ENCODE peak calls at places on chromosomes 13 and 19, in nine cellular contexts. E is thoracic aorta, H is progenitor cell of endocrine pancreas, N is NB4, Q is coronary artery, B is fibroblast of lung, J is Calu3, F is heart right ventricle, Y is cardiac muscle cell. D is an unnamed sample.
A peak's percentile ranks its signal among the peaks of the same experiment; 100 is the strongest.

GRCh38 chr13:49914947-49915346 is 21.2 kb downstream of the SPRYD7 start:
- DNase-seq in E (no peak), H (no peak), N (no peak), Q (no peak), B (no peak), J (no peak), F (no peak), Y (no peak), D (no peak)

GRCh38 chr13:95926231-95926630 is 127.0 kb downstream of the UGGT2 start:
- DNase-seq in E (no peak), H (no peak), N (no peak), Q (no peak), B (no peak), J (no peak), F (no peak), Y (no peak), D (no peak)

GRCh38 chr19:6279931-6280591 is at the start of gene MLLT1:
- DNase-seq in E (peak; percentile 77), H (peak; percentile 95), N (peak; percentile 94), Q (peak; percentile 97), B (peak; percentile 97), J (peak; percentile 95), F (peak; percentile 98), Y (peak; percentile 97), D (peak; percentile 95)

GRCh38 chr19:41925208-41926003 is 2.8 kb downstream of the ERFL start:
- DNase-seq in E (no peak), H (no peak), N (no peak), Q (no peak), B (no peak), J (no peak), F (no peak), Y (no peak), D (no peak)

GRCh38 chr13:55219538-55219937 is 1921.2 kb upstream of the PRR20A start:
- DNase-seq in E (no peak), H (no peak), N (no peak), Q (no peak), B (no peak), J (no peak), F (no peak), Y (no peak), D (no peak)

GRCh38 chr13:68078874-68079273 is 848.7 kb upstream of the PCDH9 start:
- DNase-seq in E (no peak), H (no peak), N (no peak), Q (no peak), B (no peak), J (no peak), F (no peak), Y (no peak), D (no peak)

GRCh38 chr13:99351772-99352171 is 44.6 kb upstream of the GPR183 start:
- DNase-seq in E (no peak), H (no peak), N (no peak), Q (no peak), B (no peak), J (no peak), F (no peak), Y (no peak), D (no peak)

GRCh38 chr13:50909605-50910482 is at the start of gene RNASEH2B:
- DNase-seq in E (peak; percentile 13), H (peak; percentile 69), N (peak; percentile 92), Q (peak; percentile 82), B (peak; percentile 60), J (peak; percentile 73), F (peak; percentile 63), Y (peak; percentile 81), D (peak; percentile 77)

DNA sequence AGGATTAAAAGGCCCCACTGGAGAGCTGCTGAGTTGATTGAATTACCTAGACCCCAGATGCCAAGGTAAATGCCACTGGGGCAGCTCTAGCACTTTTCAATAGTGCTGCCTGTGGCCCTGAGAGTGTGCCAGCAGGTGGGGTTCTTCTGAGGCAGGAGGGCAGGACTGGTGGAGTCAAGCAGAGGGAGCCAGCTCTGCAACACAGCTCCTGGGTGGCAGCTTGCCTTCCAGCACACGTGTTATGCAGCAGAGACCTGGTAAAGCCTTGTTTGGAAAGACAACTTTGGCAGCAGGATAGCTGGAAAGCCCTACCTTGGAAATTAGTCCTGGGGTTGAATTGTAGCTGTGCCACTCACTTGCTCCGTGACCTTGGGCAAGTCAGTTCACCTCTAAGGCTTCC is 306.6 kb downstream of the ATP8A2 start:
- DNase-seq in E (no peak), H (no peak), N (peak; percentile 8), Q (no peak), B (no peak), J (peak; percentile 3), F (no peak), Y (no peak), D (no peak)
- TF ChIP-seq CTCF in E (no peak), H (no peak), N (no peak), Q (no peak), B (no peak), J (no peak), F (no peak), Y (no peak), D (no peak)

GRCh38 chr19:14070268-14071050 is 2.1 kb upstream of the MISP3 start:
- DNase-seq in E (no peak), H (no peak), N (no peak), Q (no peak), B (no peak), J (no peak), F (no peak), Y (no peak), D (no peak)

GRCh38 chr19:14078406-14078805 is 5.8 kb downstream of the MISP3 start:
- DNase-seq in E (no peak), H (no peak), N (no peak), Q (no peak), B (no peak), J (no peak), F (no peak), Y (no peak), D (no peak)

GRCh38 chr19:14073925-14074838 is 1.6 kb downstream of the MISP3 start:
- DNase-seq in E (no peak), H (no peak), N (no peak), Q (no peak), B (no peak), J (peak; percentile 44), F (no peak), Y (peak; percentile 15), D (no peak)

GRCh38 chr19:14072535-14073231 is at the start of gene MISP3:
- DNase-seq in E (no peak), H (no peak), N (peak; percentile 54), Q (no peak), B (peak; percentile 34), J (peak; percentile 72), F (no peak), Y (peak; percentile 59), D (peak; percentile 40)

DNA sequence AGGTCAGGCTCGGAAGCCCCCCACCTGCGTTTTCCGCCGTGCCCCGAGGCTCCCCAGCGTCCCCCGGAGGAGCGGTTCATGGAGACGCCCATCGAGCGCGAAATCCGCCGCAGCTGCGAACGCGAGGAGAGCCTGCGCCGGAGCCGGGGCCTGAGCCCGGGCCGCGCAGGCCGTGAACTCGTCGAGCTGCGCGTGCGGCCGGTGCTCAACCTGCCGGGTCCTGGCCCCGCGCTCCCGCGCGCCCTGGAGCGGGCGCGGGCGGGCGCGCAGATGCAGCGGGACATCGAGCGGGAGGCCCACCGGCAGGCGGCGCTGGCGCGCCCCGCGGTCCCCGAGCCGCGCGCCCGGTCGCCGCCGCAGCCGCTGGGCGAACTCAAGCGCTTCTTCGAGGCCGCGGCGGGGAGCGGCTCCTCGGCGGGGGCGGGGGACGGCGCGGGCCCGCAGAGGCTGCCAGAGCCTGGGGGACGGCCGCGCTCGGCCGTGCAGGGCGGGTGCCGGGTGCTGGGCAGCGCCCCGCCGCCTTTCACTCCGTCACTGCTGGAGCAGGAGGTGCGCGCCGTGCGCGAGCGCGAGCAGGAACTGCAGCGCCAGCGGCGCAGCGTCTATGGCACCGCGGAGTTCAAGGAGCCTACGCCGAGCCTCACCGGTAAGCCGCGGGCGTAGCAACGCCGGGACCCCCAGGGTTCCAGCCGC is 792 bp downstream of the MISP3 start:
- DNase-seq in E (no peak), H (peak; percentile 64), N (peak; percentile 81), Q (no peak), B (peak; percentile 78), J (peak; percentile 78), F (peak; percentile 66), Y (peak; percentile 86), D (peak; percentile 88)
- TF ChIP-seq CTCF in E (no peak), H (peak; percentile 64), N (peak; percentile 15), Q (peak; percentile 28), B (no peak), J (peak; percentile 35), F (peak; percentile 86), Y (peak; percentile 7), D (no peak)

GRCh38 chr19:35246466-35247096 is 2.2 kb upstream of the LSR start:
- DNase-seq in E (no peak), H (no peak), N (no peak), Q (no peak), B (no peak), J (no peak), F (no peak), Y (no peak), D (no peak)

GRCh38 chr19:35249146-35249847 is 495 bp downstream of the LSR start:
- DNase-seq in E (no peak), H (no peak), N (no peak), Q (no peak), B (no peak), J (peak; percentile 34), F (no peak), Y (no peak), D (peak; percentile 35)

GRCh38 chr19:35249848-35250711 is 1.3 kb downstream of the LSR start:
- DNase-seq in E (no peak), H (no peak), N (no peak), Q (no peak), B (no peak), J (no peak), F (no peak), Y (no peak), D (no peak)

GRCh38 chr19:35248310-35249145 is at the start of gene LSR:
- DNase-seq in E (no peak), H (peak; percentile 85), N (no peak), Q (no peak), B (no peak), J (peak; percentile 98), F (peak; percentile 41), Y (peak; percentile 96), D (peak; percentile 69)

DNA sequence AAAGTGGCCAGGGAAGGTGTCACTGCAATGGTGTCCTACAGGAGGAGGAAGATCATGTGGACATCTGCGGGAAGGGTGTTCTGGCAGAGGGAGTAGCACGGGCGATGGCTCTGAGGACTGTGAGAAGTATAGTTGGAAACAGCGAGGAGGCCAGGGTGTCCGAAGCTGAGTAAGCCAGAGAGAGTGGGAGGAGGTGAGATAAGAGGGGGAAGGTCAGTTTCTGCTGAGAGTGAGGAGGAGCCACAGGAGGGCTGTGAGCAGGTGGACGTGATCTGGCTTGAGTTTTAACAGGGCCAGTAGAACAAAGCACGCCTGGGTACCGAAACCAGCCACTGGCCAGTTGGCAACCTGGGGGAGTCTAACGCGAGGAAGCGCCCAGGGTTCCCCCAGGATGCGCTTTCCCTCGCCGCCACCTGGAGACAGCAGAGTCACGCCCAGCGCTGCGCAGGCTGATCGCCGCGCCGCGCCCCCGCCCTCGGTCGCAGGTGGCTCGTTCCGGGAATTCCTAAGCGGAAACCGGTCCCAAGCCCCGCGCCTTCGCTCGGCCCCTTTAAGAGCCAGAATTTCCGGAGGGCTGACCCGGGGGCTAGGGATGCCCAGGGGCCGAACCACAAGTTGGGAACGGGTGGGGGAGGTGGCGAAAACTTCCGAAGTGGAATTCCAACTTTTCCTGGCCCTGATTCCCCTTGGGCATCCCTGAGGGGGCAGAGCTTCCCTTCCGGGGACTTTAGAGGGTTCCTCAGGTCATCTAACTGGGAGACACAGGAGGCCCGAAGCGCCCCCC is 1.1 kb upstream of the LSR start:
- DNase-seq in E (no peak), H (peak; percentile 89), N (no peak), Q (no peak), B (no peak), J (peak; percentile 97), F (peak; percentile 55), Y (peak; percentile 96), D (peak; percentile 59)
- TF ChIP-seq CTCF in E (peak; percentile 31), H (peak; percentile 54), N (no peak), Q (no peak), B (no peak), J (peak; percentile 50), F (peak; percentile 28), Y (peak; percentile 13), D (no peak)

DNA sequence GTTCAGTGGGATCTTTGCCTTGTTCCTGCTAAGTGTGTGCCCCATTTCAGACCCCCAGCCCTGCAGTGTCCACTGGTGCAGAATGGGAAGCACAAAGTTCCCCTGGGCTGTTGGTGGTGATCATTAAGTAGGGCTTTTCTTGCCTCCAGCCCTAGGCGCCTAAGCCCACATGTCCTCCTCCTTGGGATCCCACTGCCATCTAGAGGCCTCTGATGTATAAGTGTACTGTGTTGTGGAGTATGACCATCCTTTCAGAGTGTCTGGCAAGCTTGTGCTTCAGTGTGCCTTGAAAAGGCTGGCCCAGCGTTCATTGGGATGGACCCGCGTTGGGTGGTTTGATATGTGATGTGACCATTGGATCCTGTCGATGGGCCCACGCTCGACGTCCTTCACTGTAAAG is 71.2 kb downstream of the WASF3 start:
- DNase-seq in E (no peak), H (no peak), N (peak; percentile 40), Q (no peak), B (peak; percentile 42), J (peak; percentile 6), F (no peak), Y (peak; percentile 23), D (no peak)
- TF ChIP-seq CTCF in E (no peak), H (no peak), N (no peak), Q (no peak), B (peak; percentile 26), J (no peak), F (no peak), Y (peak; percentile 35), D (no peak)